ENCODE peak calls at places on chromosomes 6 and 20, in ten cellular contexts. One of them, this sample, is unnamed.
A peak's percentile ranks its signal among the peaks of the same experiment; 100 is the strongest.

GRCh38 chr6:5030596-5031136 is 26.8 kb upstream of the RPP40 start:
- DNase-seq in A549: peak; percentile 37
- DNase-seq in nephron progenitor cell: peak; percentile 87
- DNase-seq in fibroblast of mammary gland: peak; percentile 86
- DNase-seq in GM13976: peak; percentile 87
- DNase-seq in osteocyte: peak; percentile 87
- DNase-seq in osteoblast: peak; percentile 94
- DNase-seq in B cell: peak; percentile 75
- DNase-seq in spleen: peak; percentile 88
- DNase-seq in breast epithelium: no peak
- DNase-seq in this sample: peak; percentile 80

GRCh38 chr6:124535746-124536145 is 426.5 kb upstream of the RNF217 start:
- DNase-seq in A549: peak; percentile 1
- DNase-seq in nephron progenitor cell: peak; percentile 2
- DNase-seq in fibroblast of mammary gland: peak; percentile 30
- DNase-seq in GM13976: no peak
- DNase-seq in osteocyte: no peak
- DNase-seq in osteoblast: peak; percentile 65
- DNase-seq in B cell: no peak
- DNase-seq in spleen: no peak
- DNase-seq in breast epithelium: no peak
- DNase-seq in this sample: no peak

GRCh38 chr6:170188571-170189001 is 102.3 kb downstream of the DLL1 start:
- DNase-seq in A549: no peak
- DNase-seq in nephron progenitor cell: no peak
- DNase-seq in fibroblast of mammary gland: no peak
- DNase-seq in GM13976: peak; percentile 20
- DNase-seq in osteocyte: peak; percentile 76
- DNase-seq in osteoblast: no peak
- DNase-seq in B cell: no peak
- DNase-seq in spleen: peak; percentile 68
- DNase-seq in breast epithelium: peak; percentile 58
- DNase-seq in this sample: no peak

GRCh38 chr20:668638-669037 is 7.0 kb downstream of the SCRT2 start:
- DNase-seq in A549: no peak
- DNase-seq in nephron progenitor cell: no peak
- DNase-seq in fibroblast of mammary gland: no peak
- DNase-seq in GM13976: no peak
- DNase-seq in osteocyte: no peak
- DNase-seq in osteoblast: no peak
- DNase-seq in B cell: no peak
- DNase-seq in spleen: no peak
- DNase-seq in breast epithelium: no peak
- DNase-seq in this sample: no peak

GRCh38 chr20:2314759-2315439 is 19.1 kb downstream of the TGM3 start:
- DNase-seq in A549: no peak
- DNase-seq in nephron progenitor cell: no peak
- DNase-seq in fibroblast of mammary gland: peak; percentile 96
- DNase-seq in GM13976: no peak
- DNase-seq in osteocyte: no peak
- DNase-seq in osteoblast: no peak
- DNase-seq in B cell: no peak
- DNase-seq in spleen: no peak
- DNase-seq in breast epithelium: no peak
- DNase-seq in this sample: no peak

GRCh38 chr6:82441047-82441770 is 77.6 kb downstream of the TPBG start:
- DNase-seq in A549: no peak
- DNase-seq in nephron progenitor cell: no peak
- DNase-seq in fibroblast of mammary gland: no peak
- DNase-seq in GM13976: no peak
- DNase-seq in osteocyte: no peak
- DNase-seq in osteoblast: no peak
- DNase-seq in B cell: no peak
- DNase-seq in spleen: no peak
- DNase-seq in breast epithelium: no peak
- DNase-seq in this sample: no peak

GRCh38 chr6:4950849-4951533 is 52.8 kb downstream of the RPP40 start:
- DNase-seq in A549: peak; percentile 13
- DNase-seq in nephron progenitor cell: no peak
- DNase-seq in fibroblast of mammary gland: no peak
- DNase-seq in GM13976: no peak
- DNase-seq in osteocyte: no peak
- DNase-seq in osteoblast: no peak
- DNase-seq in B cell: no peak
- DNase-seq in spleen: no peak
- DNase-seq in breast epithelium: no peak
- DNase-seq in this sample: no peak

GRCh38 chr6:43830775-43831174 is 60.8 kb downstream of the VEGFA start:
- DNase-seq in A549: no peak
- DNase-seq in nephron progenitor cell: no peak
- DNase-seq in fibroblast of mammary gland: no peak
- DNase-seq in GM13976: no peak
- DNase-seq in osteocyte: no peak
- DNase-seq in osteoblast: no peak
- DNase-seq in B cell: no peak
- DNase-seq in spleen: no peak
- DNase-seq in breast epithelium: no peak
- DNase-seq in this sample: no peak

GRCh38 chr20:40953856-40954255 is 74.8 kb upstream of the TOP1 start:
- DNase-seq in A549: no peak
- DNase-seq in nephron progenitor cell: no peak
- DNase-seq in fibroblast of mammary gland: peak; percentile 87
- DNase-seq in GM13976: no peak
- DNase-seq in osteocyte: peak; percentile 25
- DNase-seq in osteoblast: peak; percentile 47
- DNase-seq in B cell: no peak
- DNase-seq in spleen: no peak
- DNase-seq in breast epithelium: peak; percentile 3
- DNase-seq in this sample: no peak

GRCh38 chr6:126886106-126886505 is 232.4 kb upstream of the RSPO3 start:
- DNase-seq in A549: no peak
- DNase-seq in nephron progenitor cell: no peak
- DNase-seq in fibroblast of mammary gland: peak; percentile 14
- DNase-seq in GM13976: no peak
- DNase-seq in osteocyte: no peak
- DNase-seq in osteoblast: no peak
- DNase-seq in B cell: no peak
- DNase-seq in spleen: no peak
- DNase-seq in breast epithelium: no peak
- DNase-seq in this sample: no peak

GRCh38 chr6:152952866-152953509 is 29.9 kb downstream of the FBXO5 start:
- DNase-seq in A549: peak; percentile 15
- DNase-seq in nephron progenitor cell: no peak
- DNase-seq in fibroblast of mammary gland: peak; percentile 65
- DNase-seq in GM13976: peak; percentile 43
- DNase-seq in osteocyte: no peak
- DNase-seq in osteoblast: peak; percentile 71
- DNase-seq in B cell: no peak
- DNase-seq in spleen: no peak
- DNase-seq in breast epithelium: no peak
- DNase-seq in this sample: peak; percentile 34

GRCh38 chr6:155402656-155403304 is 52.9 kb downstream of the NOX3 start:
- DNase-seq in A549: no peak
- DNase-seq in nephron progenitor cell: no peak
- DNase-seq in fibroblast of mammary gland: no peak
- DNase-seq in GM13976: no peak
- DNase-seq in osteocyte: no peak
- DNase-seq in osteoblast: no peak
- DNase-seq in B cell: no peak
- DNase-seq in spleen: no peak
- DNase-seq in breast epithelium: no peak
- DNase-seq in this sample: no peak

GRCh38 chr6:7846971-7847818 is 63.4 kb downstream of the TXNDC5 start:
- DNase-seq in A549: no peak
- DNase-seq in nephron progenitor cell: no peak
- DNase-seq in fibroblast of mammary gland: peak; percentile 69
- DNase-seq in GM13976: no peak
- DNase-seq in osteocyte: no peak
- DNase-seq in osteoblast: peak; percentile 73
- DNase-seq in B cell: no peak
- DNase-seq in spleen: no peak
- DNase-seq in breast epithelium: no peak
- DNase-seq in this sample: no peak

GRCh38 chr6:13813011-13813410 is 1.3 kb downstream of the MCUR1 start:
- DNase-seq in A549: no peak
- DNase-seq in nephron progenitor cell: no peak
- DNase-seq in fibroblast of mammary gland: no peak
- DNase-seq in GM13976: no peak
- DNase-seq in osteocyte: no peak
- DNase-seq in osteoblast: no peak
- DNase-seq in B cell: no peak
- DNase-seq in spleen: no peak
- DNase-seq in breast epithelium: no peak
- DNase-seq in this sample: no peak

GRCh38 chr6:140879861-140880260 is 1252.9 kb upstream of the GJE1 start:
- DNase-seq in A549: no peak
- DNase-seq in nephron progenitor cell: no peak
- DNase-seq in fibroblast of mammary gland: peak; percentile 87
- DNase-seq in GM13976: no peak
- DNase-seq in osteocyte: no peak
- DNase-seq in osteoblast: peak; percentile 55
- DNase-seq in B cell: no peak
- DNase-seq in spleen: no peak
- DNase-seq in breast epithelium: no peak
- DNase-seq in this sample: no peak

GRCh38 chr6:109094351-109095035 is at the start of gene SESN1:
- DNase-seq in A549: peak; percentile 76
- DNase-seq in nephron progenitor cell: peak; percentile 94
- DNase-seq in fibroblast of mammary gland: peak; percentile 88
- DNase-seq in GM13976: peak; percentile 92
- DNase-seq in osteocyte: peak; percentile 100
- DNase-seq in osteoblast: peak; percentile 98
- DNase-seq in B cell: peak; percentile 91
- DNase-seq in spleen: peak; percentile 98
- DNase-seq in breast epithelium: peak; percentile 91
- DNase-seq in this sample: peak; percentile 90

DNA sequence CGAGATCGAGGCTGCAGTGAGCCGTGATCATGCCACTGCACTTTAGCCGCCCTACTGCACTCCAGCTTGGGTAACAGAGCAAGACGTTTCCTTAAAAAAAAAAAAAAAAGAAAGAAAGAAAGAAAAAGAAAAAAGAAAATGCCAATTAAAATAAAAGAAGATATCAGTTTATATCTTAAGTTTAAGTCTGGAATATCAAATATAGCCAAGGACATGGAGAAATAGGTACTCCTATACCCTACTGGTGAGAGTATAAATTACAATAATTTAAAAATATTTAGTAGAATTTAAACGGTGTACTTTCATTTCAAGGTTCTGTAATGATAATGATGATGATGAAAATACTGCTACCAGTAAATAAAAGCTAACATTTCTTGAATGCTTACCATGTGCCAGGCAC is 3.8 kb upstream of the TRIM31 start:
- DNase-seq in A549: no peak
- DNase-seq in nephron progenitor cell: no peak
- DNase-seq in fibroblast of mammary gland: no peak
- DNase-seq in GM13976: no peak
- DNase-seq in osteocyte: no peak
- DNase-seq in osteoblast: no peak
- DNase-seq in B cell: no peak
- DNase-seq in spleen: no peak
- DNase-seq in breast epithelium: no peak
- DNase-seq in this sample: no peak
- TF ChIP-seq CTCF in A549: no peak
- TF ChIP-seq CTCF in nephron progenitor cell: no peak
- TF ChIP-seq CTCF in fibroblast of mammary gland: no peak
- TF ChIP-seq CTCF in GM13976: no peak
- TF ChIP-seq CTCF in osteocyte: no peak
- TF ChIP-seq CTCF in osteoblast: peak; percentile 22
- TF ChIP-seq CTCF in B cell: peak; percentile 66
- TF ChIP-seq CTCF in spleen: no peak
- TF ChIP-seq CTCF in breast epithelium: no peak
- TF ChIP-seq CTCF in this sample: no peak

DNA sequence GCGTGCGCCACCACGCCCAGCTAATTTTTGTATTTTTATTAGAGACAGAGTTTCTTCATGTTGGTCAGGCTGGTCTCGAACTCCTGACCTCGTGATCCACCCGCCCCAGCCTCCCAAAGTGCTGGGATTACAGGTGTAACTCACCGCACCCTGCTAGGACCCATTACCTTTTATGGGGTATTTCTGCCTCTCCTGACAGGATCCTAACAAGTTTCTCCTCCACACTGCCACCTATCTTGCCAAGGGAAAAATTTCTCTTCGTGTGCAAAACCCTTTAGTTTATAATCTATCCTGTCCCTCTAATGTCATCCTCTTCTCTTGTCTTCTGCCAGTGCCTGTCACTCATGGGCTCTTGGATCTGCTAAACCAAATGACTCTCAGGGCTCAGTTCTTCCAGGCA is 1.9 kb downstream of the STMND1 start:
- DNase-seq in A549: peak; percentile 15
- DNase-seq in nephron progenitor cell: no peak
- DNase-seq in fibroblast of mammary gland: no peak
- DNase-seq in GM13976: no peak
- DNase-seq in osteocyte: no peak
- DNase-seq in osteoblast: peak; percentile 60
- DNase-seq in B cell: no peak
- DNase-seq in spleen: no peak
- DNase-seq in breast epithelium: no peak
- DNase-seq in this sample: no peak
- TF ChIP-seq CTCF in A549: peak; percentile 12
- TF ChIP-seq CTCF in nephron progenitor cell: no peak
- TF ChIP-seq CTCF in fibroblast of mammary gland: peak; percentile 25
- TF ChIP-seq CTCF in GM13976: no peak
- TF ChIP-seq CTCF in osteocyte: no peak
- TF ChIP-seq CTCF in osteoblast: peak; percentile 29
- TF ChIP-seq CTCF in B cell: no peak
- TF ChIP-seq CTCF in spleen: no peak
- TF ChIP-seq CTCF in breast epithelium: no peak
- TF ChIP-seq CTCF in this sample: no peak

DNA sequence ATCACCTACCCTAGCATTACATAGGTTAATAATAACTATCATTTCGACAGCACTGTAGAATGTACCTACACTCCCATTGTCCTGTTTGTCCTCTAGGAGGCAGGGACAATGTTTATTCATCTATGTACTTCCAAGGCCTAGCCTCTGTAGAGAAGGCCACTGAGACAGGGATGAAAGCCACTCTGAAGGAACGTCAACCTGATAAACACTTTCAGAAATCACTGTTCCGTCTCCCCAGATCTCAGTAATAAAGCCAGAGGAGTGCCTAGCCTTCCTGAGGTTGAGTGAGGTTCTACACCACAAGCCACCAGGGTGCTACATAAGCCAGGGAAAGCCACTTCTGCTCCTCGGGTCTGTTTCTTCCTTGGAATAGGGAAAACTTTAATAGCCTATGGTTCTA is 44.8 kb downstream of the POPDC3 start:
- DNase-seq in A549: peak; percentile 40
- DNase-seq in nephron progenitor cell: no peak
- DNase-seq in fibroblast of mammary gland: peak; percentile 43
- DNase-seq in GM13976: no peak
- DNase-seq in osteocyte: no peak
- DNase-seq in osteoblast: no peak
- DNase-seq in B cell: no peak
- DNase-seq in spleen: no peak
- DNase-seq in breast epithelium: no peak
- DNase-seq in this sample: no peak
- TF ChIP-seq CTCF in A549: peak; percentile 11
- TF ChIP-seq CTCF in nephron progenitor cell: no peak
- TF ChIP-seq CTCF in fibroblast of mammary gland: peak; percentile 22
- TF ChIP-seq CTCF in GM13976: no peak
- TF ChIP-seq CTCF in osteocyte: peak; percentile 32
- TF ChIP-seq CTCF in osteoblast: peak; percentile 38
- TF ChIP-seq CTCF in B cell: no peak
- TF ChIP-seq CTCF in spleen: no peak
- TF ChIP-seq CTCF in breast epithelium: no peak
- TF ChIP-seq CTCF in this sample: no peak

GRCh38 chr20:22248052-22248667 is 336.2 kb downstream of the FOXA2 start:
- DNase-seq in A549: peak; percentile 24
- DNase-seq in nephron progenitor cell: peak; percentile 41
- DNase-seq in fibroblast of mammary gland: peak; percentile 16
- DNase-seq in GM13976: peak; percentile 18
- DNase-seq in osteocyte: no peak
- DNase-seq in osteoblast: no peak
- DNase-seq in B cell: no peak
- DNase-seq in spleen: no peak
- DNase-seq in breast epithelium: no peak
- DNase-seq in this sample: peak; percentile 15
- TF ChIP-seq CTCF in A549: peak; percentile 60
- TF ChIP-seq CTCF in nephron progenitor cell: peak; percentile 73
- TF ChIP-seq CTCF in fibroblast of mammary gland: peak; percentile 61
- TF ChIP-seq CTCF in GM13976: peak; percentile 29
- TF ChIP-seq CTCF in osteocyte: peak; percentile 46
- TF ChIP-seq CTCF in osteoblast: peak; percentile 40
- TF ChIP-seq CTCF in B cell: no peak
- TF ChIP-seq CTCF in spleen: no peak
- TF ChIP-seq CTCF in breast epithelium: no peak
- TF ChIP-seq CTCF in this sample: peak; percentile 44

This sample was measured in GM10248.